ENCODE peak calls at places on chromosomes 2 and 18, in four cellular contexts. B is NCI-H1092 treated with DMSO at 0.1 percent for 48 hours, N is cerebellum, K is esophagus squamous epithelium. T is an unnamed sample.

GRCh38 chr2:223725494-223725893 is 111.9 kb downstream of the AP1S3 start:
- DNase-seq in K (no peak), N (peak), B (no peak), T (peak)

GRCh38 chr2:217412299-217412698 is 552.4 kb upstream of the TNP1 start:
- DNase-seq in K (no peak), N (no peak), B (no peak), T (no peak)

GRCh38 chr18:35789543-35789942 is 182.9 kb upstream of the RMP24 start:
- DNase-seq in K (no peak), B (no peak), N (no peak), T (no peak)

GRCh38 chr2:59932341-59932740 is 621.1 kb downstream of the BCL11A start:
- DNase-seq in K (no peak), B (no peak), N (no peak), T (no peak)

GRCh38 chr2:2788076-2788475 is 457.0 kb upstream of the MYT1L start:
- DNase-seq in K (no peak), N (no peak), B (peak), T (no peak)

GRCh38 chr18:76169733-76170132 is 325.3 kb downstream of the ZNF516 start:
- DNase-seq in K (no peak), B (no peak), N (no peak), T (no peak)

GRCh38 chr2:128439231-128440086 is 120.8 kb upstream of the HS6ST1 start:
- DNase-seq in B (no peak), N (no peak), K (no peak), T (peak)

GRCh38 chr2:127219716-127220090 is 396 bp downstream of the CYP27C1 start:
- DNase-seq in N (no peak), B (no peak), K (no peak), T (no peak)

GRCh38 chr2:223185638-223186037 is 133.6 kb downstream of the KCNE4 start:
- DNase-seq in K (no peak), B (no peak), N (no peak), T (no peak)

GRCh38 chr2:3780477-3781402 is 77.4 kb downstream of the DCDC2C start:
- DNase-seq in B (peak), K (no peak), N (no peak), T (peak)

GRCh38 chr2:218719457-218719856 is 8.8 kb downstream of the TTLL4 start:
- DNase-seq in N (no peak), K (no peak), B (no peak), T (no peak)